ENCODE peak calls at places on chromosomes 4 and X, in eight cellular contexts. One of them, this sample, is unnamed.

GRCh38 chrX:143873343-143873742 is 10.5 kb upstream of the UBE2NL start:
- DNase-seq in NB4: no peak
- DNase-seq in left cardiac atrium: no peak
- DNase-seq in hypothalamus: no peak
- DNase-seq in H54: peak; percentile 13
- DNase-seq in SJCRH30: peak; percentile 19
- DNase-seq in fibroblast of the aortic adventitia: peak; percentile 29
- DNase-seq in GM23248: peak; percentile 60
- DNase-seq in this sample: peak; percentile 16

GRCh38 chr4:185122681-185123345 is 20.3 kb upstream of the SLC25A4 start:
- DNase-seq in NB4: peak; percentile 15
- DNase-seq in left cardiac atrium: no peak
- DNase-seq in hypothalamus: no peak
- DNase-seq in H54: no peak
- DNase-seq in SJCRH30: no peak
- DNase-seq in fibroblast of the aortic adventitia: no peak
- DNase-seq in GM23248: no peak
- DNase-seq in this sample: peak; percentile 15

GRCh38 chr4:43943998-43944397 is 504.6 kb downstream of the KCTD8 start:
- DNase-seq in NB4: no peak
- DNase-seq in left cardiac atrium: no peak
- DNase-seq in hypothalamus: no peak
- DNase-seq in H54: no peak
- DNase-seq in SJCRH30: no peak
- DNase-seq in fibroblast of the aortic adventitia: no peak
- DNase-seq in GM23248: no peak
- DNase-seq in this sample: no peak

GRCh38 chr4:141126769-141127168 is 6.5 kb downstream of the RNF150 start:
- DNase-seq in NB4: no peak
- DNase-seq in left cardiac atrium: no peak
- DNase-seq in hypothalamus: no peak
- DNase-seq in H54: no peak
- DNase-seq in SJCRH30: no peak
- DNase-seq in fibroblast of the aortic adventitia: no peak
- DNase-seq in GM23248: peak; percentile 38
- DNase-seq in this sample: no peak

GRCh38 chr4:7335363-7336066 is 99.2 kb downstream of the PSAPL1 start:
- DNase-seq in NB4: peak; percentile 71
- DNase-seq in left cardiac atrium: peak; percentile 45
- DNase-seq in hypothalamus: no peak
- DNase-seq in H54: peak; percentile 65
- DNase-seq in SJCRH30: peak; percentile 82
- DNase-seq in fibroblast of the aortic adventitia: peak; percentile 12
- DNase-seq in GM23248: peak; percentile 60
- DNase-seq in this sample: peak; percentile 46

GRCh38 chr4:82648356-82648755 is 86.6 kb upstream of the TMEM150C start:
- DNase-seq in NB4: no peak
- DNase-seq in left cardiac atrium: no peak
- DNase-seq in hypothalamus: no peak
- DNase-seq in H54: no peak
- DNase-seq in SJCRH30: no peak
- DNase-seq in fibroblast of the aortic adventitia: no peak
- DNase-seq in GM23248: peak; percentile 35
- DNase-seq in this sample: peak; percentile 72

GRCh38 chrX:97315939-97316338 is 432.2 kb downstream of the RPA4 start:
- DNase-seq in NB4: no peak
- DNase-seq in left cardiac atrium: no peak
- DNase-seq in hypothalamus: no peak
- DNase-seq in H54: no peak
- DNase-seq in SJCRH30: no peak
- DNase-seq in fibroblast of the aortic adventitia: no peak
- DNase-seq in GM23248: no peak
- DNase-seq in this sample: no peak

GRCh38 chr4:175536852-175537453 is 275.1 kb downstream of the GPM6A start:
- DNase-seq in NB4: peak; percentile 59
- DNase-seq in left cardiac atrium: no peak
- DNase-seq in hypothalamus: no peak
- DNase-seq in H54: peak; percentile 2
- DNase-seq in SJCRH30: no peak
- DNase-seq in fibroblast of the aortic adventitia: peak; percentile 87
- DNase-seq in GM23248: peak; percentile 75
- DNase-seq in this sample: peak; percentile 27

GRCh38 chrX:150547511-150548115 is 20.8 kb upstream of the MTM1 start:
- DNase-seq in NB4: peak; percentile 60
- DNase-seq in left cardiac atrium: peak; percentile 85
- DNase-seq in hypothalamus: peak; percentile 37
- DNase-seq in H54: peak; percentile 42
- DNase-seq in SJCRH30: no peak
- DNase-seq in fibroblast of the aortic adventitia: peak; percentile 36
- DNase-seq in GM23248: peak; percentile 79
- DNase-seq in this sample: peak; percentile 58

GRCh38 chrX:139091878-139092277 is 380.4 kb upstream of the FGF13 start:
- DNase-seq in NB4: no peak
- DNase-seq in left cardiac atrium: no peak
- DNase-seq in hypothalamus: no peak
- DNase-seq in H54: no peak
- DNase-seq in SJCRH30: no peak
- DNase-seq in fibroblast of the aortic adventitia: no peak
- DNase-seq in GM23248: peak; percentile 21
- DNase-seq in this sample: no peak

This sample was measured in EH.